ENCODE peak calls at places on chromosomes 12 and 14, in four cellular contexts. A, U, C and H are unnamed samples.

GRCh38 chr14:101075801-101076413 is 172.4 kb upstream of the RTL1 start:
- DNase-seq in A (no peak), U (no peak), C (no peak), H (peak)

GRCh38 chr14:78302841-78303240 is 132.7 kb downstream of the NRXN3 start:
- DNase-seq in A (no peak), U (no peak), C (no peak), H (no peak)

GRCh38 chr12:66550626-66551025 is 128.2 kb downstream of the GRIP1 start:
- DNase-seq in A (no peak), U (no peak), C (no peak), H (no peak)

GRCh38 chr14:45198551-45198950 is 54.5 kb downstream of the MIS18BP1 start:
- DNase-seq in A (no peak), U (no peak), C (no peak), H (no peak)

GRCh38 chr14:64880382-64881121 is 845 bp upstream of the SPTB start:
- DNase-seq in A (peak), U (no peak), C (no peak), H (peak)

GRCh38 chr14:102749833-102750775 is 27.1 kb upstream of the TRAF3 start:
- DNase-seq in A (no peak), U (no peak), C (no peak), H (no peak)

GRCh38 chr14:99479903-99480855 is 480 bp downstream of the SETD3 start:
- DNase-seq in A (peak), U (no peak), C (peak), H (peak)

GRCh38 chr12:1880153-1880845 is 38.2 kb downstream of the CACNA2D4 start:
- DNase-seq in A (no peak), U (no peak), C (no peak), H (no peak)

GRCh38 chr12:29133141-29133540 is 15.9 kb upstream of the FAR2 start:
- DNase-seq in A (no peak), U (no peak), C (no peak), H (no peak)

GRCh38 chr14:35403085-35403396 is 1.5 kb downstream of the NFKBIA start:
- DNase-seq in A (peak), U (no peak), C (no peak), H (no peak)

GRCh38 chr14:23877538-23878180 is 75.9 kb upstream of the DHRS4 start:
- DNase-seq in A (no peak), U (peak), C (no peak), H (no peak)

GRCh38 chr12:116604883-116605641 is 45.9 kb downstream of the MAP1LC3B2 start:
- DNase-seq in A (no peak), U (no peak), C (no peak), H (no peak)

GRCh38 chr12:5582541-5582940 is 150.6 kb downstream of the NTF3 start:
- DNase-seq in A (no peak), U (no peak), C (no peak), H (no peak)

GRCh38 chr12:49983892-49984291 is 11.1 kb downstream of the AQP6 start:
- DNase-seq in A (no peak), U (no peak), C (no peak), H (no peak)

GRCh38 chr12:122523280-122523679 is 3.5 kb downstream of the RSRC2 start:
- DNase-seq in A (no peak), U (no peak), C (peak), H (no peak)

GRCh38 chr14:64971890-64972785 is at the start of gene RAB15:
- DNase-seq in A (peak), U (no peak), C (no peak), H (peak)

GRCh38 chr12:52871291-52871961 is 22.6 kb upstream of the KRT78 start:
- DNase-seq in A (no peak), U (no peak), C (no peak), H (no peak)

GRCh38 chr12:101127521-101128219 is 82.4 kb downstream of the SLC5A8 start:
- DNase-seq in A (no peak), U (no peak), C (no peak), H (no peak)

GRCh38 chr14:54685286-54685845 is 118.4 kb downstream of the SAMD4A start:
- DNase-seq in A (no peak), U (no peak), C (no peak), H (no peak)

GRCh38 chr12:885701-886100 is 63.8 kb downstream of the RAD52 start:
- DNase-seq in A (no peak), U (no peak), C (no peak), H (no peak)

GRCh38 chr12:52390739-52391617 is 5.5 kb upstream of the KRT84 start:
- DNase-seq in A (peak), U (no peak), C (peak), H (peak)

GRCh38 chr14:82855912-82856381 is 1322.3 kb upstream of the SEL1L start:
- DNase-seq in A (no peak), U (no peak), C (no peak), H (no peak)

GRCh38 chr12:51970904-51971646 is 19.6 kb downstream of the ACVR1B start:
- DNase-seq in A (peak), U (peak), C (peak), H (peak)

GRCh38 chr12:104358353-104359003 is 54.9 kb downstream of the EID3 start:
- DNase-seq in A (peak), U (peak), C (peak), H (peak)

GRCh38 chr14:100031506-100032281 is 33.5 kb upstream of the EVL start:
- DNase-seq in A (no peak), U (no peak), C (no peak), H (no peak)

GRCh38 chr12:65170245-65170881 is 980 bp downstream of the LEMD3 start:
- DNase-seq in A (peak), U (no peak), C (peak), H (peak)

GRCh38 chr12:65778268-65779090 is 45.8 kb upstream of the HMGA2 start:
- DNase-seq in A (no peak), U (no peak), C (no peak), H (no peak)

GRCh38 chr12:131459666-131460365 is 251.1 kb upstream of the SFSWAP start:
- DNase-seq in A (no peak), U (no peak), C (no peak), H (no peak)

GRCh38 chr12:57456145-57456700 is 1.1 kb downstream of the INHBE start:
- DNase-seq in A (peak), U (no peak), C (peak), H (peak)

DNA sequence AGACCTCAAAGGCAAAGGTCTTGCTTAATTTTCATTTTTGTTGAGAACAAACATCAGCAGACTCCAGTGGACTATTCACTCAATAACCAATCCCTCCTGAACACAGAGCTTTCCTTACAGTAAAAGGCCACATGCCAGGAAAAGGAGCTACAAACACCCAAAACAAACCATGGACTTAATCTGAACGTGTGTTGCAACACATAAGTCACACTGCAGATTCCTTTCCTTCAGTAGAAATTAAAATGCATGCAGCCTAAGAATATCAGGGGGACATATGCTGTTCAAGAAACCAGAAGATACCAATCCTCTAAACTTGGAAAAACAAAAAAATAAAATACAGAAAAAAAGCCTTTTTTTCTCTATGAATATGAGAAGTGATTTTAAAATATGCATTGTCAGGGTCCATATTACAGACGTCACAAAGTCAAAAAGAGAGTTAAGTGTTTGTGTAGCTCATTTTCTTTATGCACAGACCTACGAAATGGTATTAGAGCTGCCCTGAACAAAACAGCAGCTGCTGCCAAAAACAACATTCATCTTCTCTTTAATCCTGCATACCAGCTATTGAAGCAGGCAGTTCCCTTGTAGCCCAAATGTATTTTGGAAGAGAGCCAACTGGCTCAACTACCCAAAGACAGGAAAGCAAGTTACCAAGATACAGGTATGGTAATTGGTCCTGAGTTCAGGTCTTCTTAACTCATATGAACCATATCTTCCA is 26.2 kb downstream of the KITLG start:
- DNase-seq in A (no peak), U (no peak), C (peak), H (no peak)
- TF ChIP-seq ETV6 in A (no peak), U (no peak), C (no peak), H (no peak)

GRCh38 chr14:85934123-85934885 is 404.4 kb downstream of the FLRT2 start:
- DNase-seq in A (no peak), U (peak), C (peak), H (no peak)
- TF ChIP-seq ETV6 in A (no peak), U (no peak), C (no peak), H (no peak)

GRCh38 chr12:12999276-12999958 is 648 bp downstream of the HEBP1 start:
- DNase-seq in A (no peak), U (no peak), C (peak), H (no peak)
- TF ChIP-seq ETV6 in A (no peak), U (no peak), C (no peak), H (no peak)

GRCh38 chr14:69692542-69693053 is 74.3 kb upstream of the SRSF5 start:
- DNase-seq in A (no peak), U (no peak), C (no peak), H (no peak)

GRCh38 chr14:69693823-69694729 is 72.9 kb upstream of the SRSF5 start:
- DNase-seq in A (peak), U (no peak), C (peak), H (no peak)

GRCh38 chr14:69693145-69693544 is 73.8 kb upstream of the SRSF5 start:
- DNase-seq in A (no peak), U (no peak), C (no peak), H (no peak)

GRCh38 chr14:69687963-69688649 is 76.7 kb downstream of the SUSD6 start:
- DNase-seq in A (no peak), U (no peak), C (peak), H (no peak)

DNA sequence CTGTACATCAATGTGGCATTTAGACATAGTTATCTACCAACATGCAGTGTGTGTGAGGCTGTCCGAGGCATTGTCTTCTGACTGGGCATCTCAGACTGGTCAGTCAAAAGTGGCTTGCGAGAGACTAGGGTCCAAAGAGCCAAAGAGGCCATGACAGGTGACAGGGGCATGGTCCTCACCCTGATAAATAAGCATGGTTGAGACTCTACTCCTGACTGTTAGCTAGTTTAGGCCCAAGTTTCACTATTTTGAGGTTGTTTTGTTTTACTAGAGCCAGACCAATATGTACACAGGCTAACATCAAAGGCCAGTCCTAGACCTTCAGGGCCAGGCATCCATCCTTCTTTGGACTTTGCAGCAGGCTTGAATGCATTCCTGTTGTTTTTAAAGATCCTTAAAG is 76.9 kb upstream of the SRSF5 start:
- DNase-seq in A (no peak), U (no peak), C (peak), H (no peak)
- TF ChIP-seq ETV6 in A (no peak), U (no peak), C (no peak), H (no peak)

GRCh38 chr12:69239922-69240624 is 704 bp downstream of the CPSF6 start:
- DNase-seq in A (no peak), U (no peak), C (no peak), H (peak)
- TF ChIP-seq ETV6 in A (no peak), U (no peak), C (no peak), H (no peak)